ENCODE peak calls at places on chromosomes 1 and 21, in six cellular contexts. T, R, Z, W, L and I are unnamed samples.

GRCh38 chr1:168121314-168122029 is 15.3 kb downstream of the GPR161 start:
- DNase-seq in L (peak; percentile 41), Z (peak; percentile 87), W (no peak), R (peak; percentile 65), T (peak; percentile 55), I (no peak)

GRCh38 chr1:43435146-43436145 is 18.3 kb downstream of the HYI start:
- DNase-seq in L (no peak), T (no peak), W (no peak), R (no peak), Z (peak; percentile 82), I (no peak)

GRCh38 chr1:7104053-7104738 is 318.9 kb downstream of the CAMTA1 start:
- DNase-seq in L (no peak), W (no peak), T (no peak), R (no peak), Z (no peak), I (no peak)

GRCh38 chr1:192311281-192311680 is 5.5 kb upstream of the RGS21 start:
- DNase-seq in R (no peak), L (no peak), W (peak; percentile 84), Z (no peak), T (peak; percentile 10), I (no peak)

GRCh38 chr1:163842546-163842945 is 520.8 kb downstream of the NUF2 start:
- DNase-seq in W (no peak), T (no peak), L (no peak), R (no peak), Z (no peak), I (no peak)

GRCh38 chr1:66552829-66553228 is 18.9 kb downstream of the SGIP1 start:
- DNase-seq in R (no peak), W (peak; percentile 35), L (no peak), T (no peak), Z (peak; percentile 67), I (no peak)

GRCh38 chr1:88612783-88613182 is 71.3 kb upstream of the PKN2 start:
- DNase-seq in Z (no peak), R (no peak), L (peak; percentile 79), T (peak; percentile 72), W (no peak), I (no peak)

GRCh38 chr1:64539808-64540207 is 69.9 kb downstream of the CACHD1 start:
- DNase-seq in T (no peak), L (peak; percentile 52), R (peak; percentile 69), Z (peak; percentile 79), W (peak; percentile 84), I (no peak)

GRCh38 chr1:18642278-18643095 is 11.8 kb downstream of the PAX7 start:
- DNase-seq in L (no peak), R (no peak), T (no peak), W (no peak), Z (no peak), I (no peak)

GRCh38 chr1:108590436-108590835 is 30.5 kb downstream of the EEIG2 start:
- DNase-seq in T (no peak), R (no peak), Z (peak; percentile 67), L (no peak), W (peak; percentile 84), I (no peak)

GRCh38 chr1:30575066-30575465 is 148.3 kb downstream of the MATN1 start:
- DNase-seq in Z (no peak), R (no peak), T (peak; percentile 33), W (no peak), L (no peak), I (no peak)

GRCh38 chr21:37365657-37366487 is 701 bp upstream of the DYRK1A start:
- DNase-seq in T (peak; percentile 73), W (peak; percentile 70), L (peak; percentile 76), R (peak; percentile 79), Z (peak; percentile 82), I (peak; percentile 87)

GRCh38 chr1:147292012-147292411 is 49.5 kb downstream of the CHD1L start:
- DNase-seq in R (no peak), Z (no peak), T (peak; percentile 65), W (no peak), L (no peak), I (no peak)

GRCh38 chr1:223482766-223483165 is 89.6 kb downstream of the CCDC185 start:
- DNase-seq in T (no peak), Z (no peak), W (no peak), R (no peak), L (no peak), I (no peak)

GRCh38 chr1:54671985-54672608 is 30.5 kb downstream of the MROH7 start:
- DNase-seq in T (peak; percentile 41), R (peak; percentile 57), Z (no peak), W (peak; percentile 49), L (peak; percentile 71), I (peak; percentile 68)

GRCh38 chr1:32291145-32291707 is 657 bp upstream of the HDAC1 start:
- DNase-seq in Z (no peak), W (peak; percentile 19), R (no peak), T (peak; percentile 61), L (no peak), I (no peak)

GRCh38 chr1:159944623-159945455 is 574 bp downstream of the IGSF9 start:
- DNase-seq in T (no peak), Z (no peak), W (no peak), R (no peak), L (no peak), I (no peak)

GRCh38 chr1:159943908-159944622 is 1.3 kb downstream of the IGSF9 start:
- DNase-seq in T (peak; percentile 62), W (no peak), R (no peak), L (no peak), Z (no peak), I (no peak)

GRCh38 chr1:159947942-159948341 is 2.5 kb upstream of the IGSF9 start:
- DNase-seq in L (peak; percentile 1), W (no peak), T (no peak), Z (no peak), R (no peak), I (no peak)

GRCh38 chr1:159946242-159947187 is 1.1 kb upstream of the IGSF9 start:
- DNase-seq in L (peak; percentile 8), R (no peak), T (no peak), Z (no peak), W (no peak), I (no peak)

GRCh38 chr1:159945483-159946241 is at the start of gene IGSF9:
- DNase-seq in R (peak; percentile 94), W (peak; percentile 85), L (peak; percentile 92), T (peak; percentile 93), Z (peak; percentile 90), I (peak; percentile 97)
- H3K4me3 ChIP-seq in R (peak within 1 kb of the TSS; percentile 57), W (peak within 1 kb of the TSS; percentile 16), L (peak within 1 kb of the TSS; percentile 43), T (peak within 1 kb of the TSS; percentile 47), Z (peak within 1 kb of the TSS; percentile 44), I (peak within 1 kb of the TSS; percentile 50)

GRCh38 chr1:28642056-28642846 is 616 bp downstream of the TAF12 start:
- DNase-seq in T (peak; percentile 11), L (no peak), W (peak; percentile 53), Z (no peak), R (no peak), I (no peak)

GRCh38 chr1:28646040-28646439 is 2.4 kb upstream of the RNU11 start:
- DNase-seq in L (no peak), Z (peak; percentile 13), R (no peak), W (no peak), T (no peak), I (peak; percentile 41)

GRCh38 chr1:28640766-28641165 is 2.1 kb downstream of the TAF12 start:
- DNase-seq in T (peak; percentile 16), W (peak; percentile 26), R (no peak), Z (no peak), L (no peak), I (peak; percentile 41)

GRCh38 chr1:28648493-28649238 is at the start of gene RNU11:
- DNase-seq in T (peak; percentile 100), R (peak; percentile 87), W (peak; percentile 97), Z (peak; percentile 95), L (peak; percentile 94), I (peak; percentile 90)

GRCh38 chr1:28642847-28643635 is at the start of gene TAF12:
- DNase-seq in W (peak; percentile 98), L (peak; percentile 95), Z (peak; percentile 95), T (peak; percentile 97), R (peak; percentile 96), I (peak; percentile 89)
- TF ChIP-seq CTCF in W (peak; percentile 48), L (peak; percentile 46), Z (no peak), T (peak; percentile 55), R (no peak), I (peak; percentile 17)

DNA sequence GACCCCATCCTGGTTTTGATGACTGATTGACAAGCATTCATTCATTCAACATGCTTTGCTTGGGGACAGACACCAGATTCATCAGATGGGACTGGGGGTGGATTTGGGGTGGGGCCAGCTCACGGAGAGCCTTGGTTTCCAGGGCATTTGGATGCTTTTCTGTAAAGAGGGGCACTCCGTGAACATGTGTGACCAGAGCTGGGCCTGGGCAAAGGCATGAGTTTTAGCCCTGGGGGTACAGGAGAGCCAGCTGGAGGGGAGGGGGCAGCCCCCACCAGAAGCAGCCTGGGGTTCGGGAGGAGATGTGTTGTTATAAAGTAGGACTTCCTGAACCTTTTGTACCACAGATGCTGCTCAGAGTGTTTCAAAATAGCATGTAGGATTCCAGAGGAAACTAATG is 99.7 kb downstream of the RIPK4 start:
- DNase-seq in R (no peak), T (no peak), W (no peak), Z (no peak), L (no peak), I (no peak)
- H3K9me3 ChIP-seq in R (no peaks in the 10 kb centered on the region), T (no peaks in the 10 kb centered on the region), W (no peaks in the 10 kb centered on the region), Z (no peaks in the 10 kb centered on the region), L (no peaks in the 10 kb centered on the region), I (no peaks in the 10 kb centered on the region)

GRCh38 chr1:182957902-182958395 is 5.0 kb upstream of the SHCBP1L start:
- DNase-seq in L (no peak), W (no peak), R (no peak), T (no peak), Z (no peak), I (no peak)

GRCh38 chr1:182960046-182960445 is 7.1 kb upstream of the SHCBP1L start:
- DNase-seq in Z (no peak), R (no peak), W (no peak), L (no peak), T (no peak), I (no peak)

GRCh38 chr1:182952677-182953444 is at the start of gene SHCBP1L:
- DNase-seq in R (no peak), Z (no peak), W (peak; percentile 18), L (no peak), T (no peak), I (no peak)

GRCh38 chr1:182956708-182957365 is 3.9 kb upstream of the SHCBP1L start:
- DNase-seq in Z (no peak), L (no peak), T (no peak), W (no peak), R (no peak), I (no peak)

DNA sequence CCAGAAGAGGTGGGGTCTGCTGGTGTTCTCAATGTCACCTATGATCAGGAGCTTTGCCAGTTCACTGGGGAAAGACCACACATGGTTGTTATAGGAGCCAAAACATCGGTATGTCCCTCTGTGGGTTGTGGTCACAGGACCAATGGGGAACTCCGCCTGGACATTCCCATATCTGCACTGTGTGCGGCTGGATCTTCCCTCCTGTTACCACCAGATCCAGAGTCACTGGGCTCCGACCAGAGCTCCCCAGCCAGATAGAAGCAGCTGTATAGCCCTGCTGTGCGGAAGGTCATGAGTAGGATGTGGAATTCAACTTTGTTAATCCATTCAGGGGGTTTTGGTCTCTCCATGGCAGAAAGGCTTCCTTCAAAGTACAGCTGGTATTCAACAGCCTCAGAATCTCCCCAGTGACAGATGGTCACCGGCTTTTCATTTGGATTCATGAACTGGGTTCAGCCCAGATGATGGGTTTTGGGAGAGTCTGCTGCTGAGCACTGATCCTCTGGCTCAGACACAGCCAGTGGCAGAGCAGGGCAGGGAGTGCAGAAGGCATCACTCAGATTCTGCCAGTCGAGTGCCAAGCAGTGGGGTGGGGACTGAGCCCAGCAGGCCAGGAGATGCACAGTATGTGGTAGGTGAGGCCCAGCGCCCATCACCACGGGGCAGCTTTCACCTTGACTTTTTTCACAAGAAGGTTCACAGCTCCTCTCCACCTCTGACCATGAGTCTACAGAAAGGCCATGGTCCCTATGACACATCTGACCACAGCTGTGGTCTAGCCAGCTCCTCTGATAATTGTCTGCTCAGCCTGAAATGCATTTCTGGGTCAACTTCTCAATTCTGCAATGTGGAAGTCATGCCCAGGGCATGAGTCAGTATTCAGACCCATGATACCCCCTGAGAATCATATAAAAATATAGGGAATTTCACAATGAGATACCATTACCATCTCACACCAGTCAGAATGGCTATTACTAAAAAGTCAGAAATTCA is 2.9 kb upstream of the SHCBP1L start:
- DNase-seq in Z (no peak), R (no peak), T (peak; percentile 85), W (no peak), L (no peak), I (no peak)
- H3K4me3 ChIP-seq in Z (no peak overlapping the region), R (no peak overlapping the region), T (no peak overlapping the region), W (no peak overlapping the region), L (no peak overlapping the region), I (no peak overlapping the region)